ENCODE peak calls at places on chromosome 1, in four cellular contexts. K is H1, O is IMR-90, J is H9. U is an unnamed sample.

GRCh38 chr1:3064296-3064850 is 4.6 kb upstream of the PRDM16 start:
- DNase-seq in J (no peak), O (no peak), K (no peak), U (no peak)

GRCh38 chr1:8482844-8483436 is 165.0 kb downstream of the SLC45A1 start:
- DNase-seq in K (no peak), J (no peak), O (peak), U (no peak)

GRCh38 chr1:203545032-203545816 is 51.3 kb downstream of the OPTC start:
- DNase-seq in K (no peak), O (no peak), J (no peak), U (no peak)

GRCh38 chr1:20386682-20387081 is 96.0 kb downstream of the VWA5B1 start:
- DNase-seq in J (no peak), K (no peak), O (no peak), U (no peak)

GRCh38 chr1:166069390-166069789 is 97.4 kb downstream of the FAM78B start:
- DNase-seq in J (no peak), K (no peak), O (no peak), U (peak)

GRCh38 chr1:159211331-159212136 is 6.9 kb downstream of the ACKR1 start:
- DNase-seq in K (no peak), O (peak), J (peak), U (peak)

GRCh38 chr1:237684236-237684635 is 206.5 kb downstream of the ZP4 start:
- DNase-seq in K (no peak), J (no peak), O (peak), U (no peak)

GRCh38 chr1:8078176-8078671 is 52.1 kb upstream of the ERRFI1 start:
- DNase-seq in J (no peak), O (peak), K (no peak), U (peak)

GRCh38 chr1:229440821-229441537 is 7.1 kb upstream of the ACTA1 start:
- DNase-seq in K (no peak), O (peak), J (no peak), U (no peak)

GRCh38 chr1:37186246-37186756 is 152.0 kb upstream of the GRIK3 start:
- DNase-seq in J (no peak), O (no peak), K (no peak), U (peak)

DNA sequence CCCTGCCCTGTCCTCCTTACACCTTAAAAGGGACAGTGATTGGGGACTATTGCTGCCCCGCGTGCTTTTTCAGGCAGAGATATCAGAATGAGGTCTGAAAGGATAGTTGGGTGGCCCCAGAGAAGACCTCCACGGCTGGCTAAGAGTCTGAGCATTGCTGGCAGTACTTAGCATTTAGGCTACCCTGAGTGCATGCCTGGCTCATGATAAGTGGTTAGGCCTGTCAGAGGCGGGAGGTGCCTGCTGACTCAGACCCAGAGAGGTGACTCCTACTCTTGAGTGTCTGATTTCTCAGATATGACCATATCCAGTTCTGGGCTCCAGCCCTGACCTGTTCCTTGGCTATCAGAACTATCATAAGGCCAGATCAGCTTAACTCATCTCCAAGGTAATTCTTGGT is 213.7 kb downstream of the PBX1 start:
- DNase-seq in K (no peak), J (no peak), O (peak), U (peak)
- H4K8ac ChIP-seq in K (no peak), J (no peak), O (peak), U (peak)

GRCh38 chr1:42240964-42241755 is 76.6 kb upstream of the GUCA2A start:
- DNase-seq in K (no peak), J (peak), O (peak), U (no peak)
- H3K23ac ChIP-seq in K (no peak), J (no peak), O (peak), U (no peak)

GRCh38 chr1:178271471-178271870 is 177.6 kb downstream of the RASAL2 start:
- DNase-seq in K (no peak), O (no peak), J (no peak), U (no peak)
- H4K5ac ChIP-seq in K (peak), O (peak), J (no peak), U (no peak)

DNA sequence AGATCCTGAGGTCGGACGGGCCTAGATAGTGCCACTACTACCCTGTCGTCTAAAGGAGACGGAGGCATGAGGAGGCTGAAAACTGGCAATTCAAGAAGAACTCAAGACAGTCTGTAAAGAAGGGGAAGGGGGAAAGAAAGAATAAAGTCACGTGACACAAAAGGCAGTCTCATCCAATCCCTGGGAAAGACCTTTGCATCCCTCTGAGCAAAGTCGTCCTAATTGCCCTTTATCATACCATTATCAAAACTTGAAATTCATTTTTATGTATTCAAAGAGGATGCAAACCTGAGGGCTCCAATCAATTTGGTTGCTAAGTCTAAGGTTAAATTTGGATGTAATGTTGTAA is 2.2 kb downstream of the DUSP10 start:
- DNase-seq in J (no peak), K (no peak), O (no peak), U (no peak)
- H4K8ac ChIP-seq in J (no peak), K (no peak), O (no peak), U (no peak)

DNA sequence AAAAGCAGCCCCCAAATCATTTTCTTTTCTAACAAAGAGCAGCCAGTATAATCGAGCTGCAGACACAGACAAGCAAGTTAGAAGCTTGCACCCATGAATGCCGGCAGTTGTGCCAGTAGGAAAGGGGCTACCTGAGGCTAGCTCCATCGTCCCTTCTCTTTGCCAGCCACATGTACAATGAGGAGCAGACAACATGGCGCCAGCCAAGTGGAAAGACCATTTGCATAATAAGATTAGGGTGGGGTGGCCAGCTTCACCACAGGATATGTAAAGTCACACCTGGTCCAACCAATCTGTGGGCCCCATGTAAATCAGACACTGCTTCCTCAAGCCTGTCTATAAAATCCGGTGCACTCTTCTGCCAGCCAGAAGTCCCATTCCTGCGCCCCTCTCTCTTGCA is 103.7 kb downstream of the CCDC185 start:
- DNase-seq in J (no peak), O (no peak), K (no peak), U (no peak)
- H3K23ac ChIP-seq in J (no peak), O (no peak), K (no peak), U (no peak)

GRCh38 chr1:161261859-161262225 is 3.3 kb downstream of the PCP4L1 start:
- DNase-seq in K (no peak), O (no peak), J (no peak), U (no peak)

GRCh38 chr1:161258439-161259386 is at the start of gene PCP4L1:
- DNase-seq in J (peak), O (peak), K (peak), U (peak)

GRCh38 chr1:161259765-161260164 is 1.2 kb downstream of the PCP4L1 start:
- DNase-seq in J (no peak), K (no peak), O (no peak), U (no peak)

GRCh38 chr1:161260939-161261858 is 2.7 kb downstream of the PCP4L1 start:
- DNase-seq in O (no peak), J (no peak), K (no peak), U (no peak)

DNA sequence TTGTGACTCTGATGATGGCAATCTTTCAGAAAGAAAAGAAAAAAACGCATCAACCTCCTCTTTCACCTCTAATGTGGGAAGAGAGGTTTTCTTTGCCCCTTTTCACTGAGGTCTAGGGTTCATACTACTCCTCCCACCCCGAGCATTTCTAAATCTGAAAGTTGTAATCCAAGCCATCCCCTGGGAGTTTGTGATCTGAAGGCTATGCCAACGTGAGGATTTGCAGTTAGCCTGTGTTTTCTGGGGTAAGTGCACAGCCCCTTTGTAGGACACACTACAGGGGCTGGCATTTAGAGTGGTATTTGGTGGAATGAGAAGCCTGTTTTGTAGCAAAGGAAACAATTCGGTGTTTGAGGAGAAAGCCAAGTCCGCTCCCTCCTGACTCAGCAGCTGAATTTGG is 1.8 kb downstream of the PCP4L1 start:
- DNase-seq in O (no peak), K (no peak), J (no peak), U (no peak)
- H4K5ac ChIP-seq in O (no peak), K (no peak), J (no peak), U (no peak)

DNA sequence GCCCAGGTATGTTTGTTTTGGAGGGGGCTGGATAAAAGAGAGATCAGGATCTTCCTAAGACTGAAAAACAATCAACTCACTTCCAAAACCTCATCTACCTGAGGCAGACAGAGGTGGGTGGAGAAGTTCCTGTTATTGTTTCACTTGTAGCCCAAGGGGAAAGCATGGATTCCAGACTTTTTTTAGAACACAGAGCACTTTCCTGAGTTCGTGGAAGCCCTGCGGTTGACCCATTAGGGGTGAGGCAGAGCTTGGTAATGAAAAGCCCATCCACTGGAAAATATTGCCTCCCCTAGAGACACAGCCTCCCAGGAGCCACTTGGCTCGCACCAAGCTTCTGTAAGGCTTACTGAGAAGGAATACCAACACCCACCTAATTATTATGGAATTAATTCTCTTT is 4.0 kb upstream of the PEF1 start:
- DNase-seq in K (no peak), J (no peak), O (no peak), U (peak)
- H4K8ac ChIP-seq in K (no peak), J (no peak), O (no peak), U (no peak)

DNA sequence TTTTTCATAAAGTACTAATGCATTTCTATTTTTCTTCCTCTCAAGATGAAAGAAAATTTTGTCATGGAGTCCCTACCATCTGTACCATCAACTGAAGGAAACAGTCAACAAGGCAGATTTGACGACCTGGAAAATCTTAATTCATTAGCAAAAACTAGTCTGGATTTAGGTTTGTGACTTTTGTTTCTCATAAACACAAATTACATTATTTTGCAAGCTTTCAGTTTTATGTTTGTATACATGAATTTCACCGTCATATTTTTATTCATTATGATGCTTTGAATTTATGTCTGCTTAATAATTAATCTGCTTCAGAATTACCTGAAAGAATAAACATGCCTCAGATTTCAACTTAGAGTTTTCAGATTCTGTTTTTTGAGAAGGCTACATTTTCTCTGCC is 132.9 kb downstream of the PATJ start:
- DNase-seq in O (no peak), J (no peak), K (no peak), U (no peak)
- H3K23ac ChIP-seq in O (no peak), J (no peak), K (no peak), U (no peak)

GRCh38 chr1:174975764-174976163 is 24.0 kb upstream of the CACYBP start:
- DNase-seq in K (no peak), O (no peak), J (no peak), U (no peak)

GRCh38 chr1:174971902-174972301 is 27.8 kb upstream of the CACYBP start:
- DNase-seq in J (no peak), O (no peak), K (no peak), U (peak)

GRCh38 chr1:174976436-174977107 is 23.2 kb upstream of the CACYBP start:
- DNase-seq in O (peak), J (no peak), K (no peak), U (peak)

GRCh38 chr1:174971466-174971865 is 28.3 kb upstream of the CACYBP start:
- DNase-seq in O (no peak), J (no peak), K (no peak), U (peak)

GRCh38 chr1:174974711-174975111 is 25.0 kb upstream of the CACYBP start:
- DNase-seq in K (no peak), J (no peak), O (no peak), U (no peak)
- H4K5ac ChIP-seq in K (no peak), J (no peak), O (no peak), U (no peak)